ENCODE peak calls at places on chromosome 19, in ten cellular contexts. L, K, E, H, X, Y, S, B, I and O are unnamed samples. For H3K27me3, the result is how much of the 10 kb centered on the place peaks cover.

GRCh38 chr19:56837892-56838679 is 2.4 kb downstream of the PEG3 start:
- DNase-seq in L (no peak), K (no peak), E (no peak), H (no peak), X (peak), Y (peak), S (peak), B (peak), I (no peak), O (peak)

GRCh38 chr19:10503002-10503789 is at the start of gene KEAP1:
- DNase-seq in L (peak), K (peak), E (no peak), H (no peak), X (no peak), Y (peak), S (no peak), B (peak), I (no peak), O (peak)

GRCh38 chr19:33430674-33431277 is 57.3 kb downstream of the CEBPG start:
- DNase-seq in L (peak), K (peak), E (peak), H (no peak), X (peak), Y (peak), S (peak), B (peak), I (no peak), O (peak)

GRCh38 chr19:13804830-13805683 is 9.8 kb downstream of the ZSWIM4 start:
- DNase-seq in L (no peak), K (no peak), E (no peak), H (no peak), X (no peak), Y (peak), S (peak), B (no peak), I (no peak), O (peak)

GRCh38 chr19:8501547-8501946 is 893 bp downstream of the PRAM1 start:
- DNase-seq in L (no peak), K (no peak), E (no peak), H (no peak), X (no peak), Y (no peak), S (no peak), B (no peak), I (no peak), O (no peak)

GRCh38 chr19:49417090-49417489 is 6.2 kb downstream of the PTH2 start:
- DNase-seq in L (no peak), K (no peak), E (no peak), H (no peak), X (no peak), Y (no peak), S (no peak), B (no peak), I (no peak), O (no peak)

GRCh38 chr19:31338069-31338767 is 11.0 kb downstream of the TSHZ3 start:
- DNase-seq in L (no peak), K (no peak), E (peak), H (no peak), X (peak), Y (peak), S (peak), B (peak), I (no peak), O (peak)

GRCh38 chr19:22545751-22546150 is 88.4 kb upstream of the ZNF492 start:
- DNase-seq in L (no peak), K (no peak), E (no peak), H (no peak), X (peak), Y (no peak), S (no peak), B (peak), I (no peak), O (peak)

GRCh38 chr19:29535984-29536508 is 10.3 kb downstream of the VSTM2B start:
- DNase-seq in L (no peak), K (peak), E (no peak), H (no peak), X (no peak), Y (peak), S (no peak), B (no peak), I (no peak), O (no peak)

GRCh38 chr19:29535432-29535831 is 9.6 kb downstream of the VSTM2B start:
- DNase-seq in L (no peak), K (peak), E (no peak), H (no peak), X (no peak), Y (peak), S (no peak), B (no peak), I (no peak), O (no peak)

GRCh38 chr19:29532097-29532496 is 6.3 kb downstream of the VSTM2B start:
- DNase-seq in L (no peak), K (peak), E (no peak), H (no peak), X (no peak), Y (no peak), S (no peak), B (no peak), I (no peak), O (no peak)

GRCh38 chr19:29532956-29533355 is 7.2 kb downstream of the VSTM2B start:
- DNase-seq in L (no peak), K (peak), E (no peak), H (no peak), X (no peak), Y (peak), S (no peak), B (no peak), I (no peak), O (no peak)

DNA sequence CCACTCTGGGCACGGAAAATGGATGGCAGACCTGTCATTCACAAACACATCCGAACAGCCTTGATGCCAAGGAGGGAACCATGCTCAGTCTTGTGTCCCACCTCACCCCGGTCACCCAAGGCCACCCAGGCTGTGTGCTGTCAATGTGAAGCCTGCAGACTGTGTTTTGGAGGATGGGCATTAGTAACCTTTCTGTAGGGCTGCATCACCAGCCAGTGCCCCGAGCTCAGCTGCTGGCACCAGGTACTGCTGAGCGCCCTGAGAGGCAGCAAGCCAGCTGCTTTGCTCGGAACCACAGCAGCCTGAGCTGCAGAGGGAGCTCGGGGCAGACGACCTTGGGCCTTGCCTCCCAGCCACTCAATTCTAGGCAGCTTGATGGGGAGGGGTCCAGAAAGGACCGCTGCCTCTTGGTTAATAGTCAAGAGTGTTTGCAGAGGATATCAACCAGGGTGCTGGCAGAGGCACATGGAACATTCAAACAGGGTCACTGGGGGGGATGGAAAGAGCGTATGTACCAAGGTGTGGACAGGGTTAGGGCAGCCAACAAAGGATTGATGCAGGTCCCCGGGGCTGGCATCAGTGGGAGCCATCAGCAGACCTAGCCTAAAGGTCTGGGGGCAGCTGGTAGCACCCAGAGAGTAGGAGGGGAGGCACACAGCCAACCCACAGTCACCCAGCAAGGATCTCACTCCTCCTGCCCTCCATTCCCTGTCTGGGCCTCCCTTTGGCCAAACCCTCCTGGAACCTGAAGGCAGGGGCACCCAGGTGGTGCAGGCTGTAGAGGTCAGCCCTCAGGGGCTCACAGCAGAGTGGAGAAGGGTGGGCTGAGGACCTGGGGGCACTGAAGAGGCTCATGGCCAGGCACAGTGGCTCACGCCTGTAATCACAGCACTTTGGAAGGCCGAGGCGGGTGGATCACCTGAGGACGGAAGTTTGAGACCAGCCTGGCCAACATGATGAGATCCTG is 8.1 kb downstream of the VSTM2B start:
- DNase-seq in L (no peak), K (peak), E (no peak), H (no peak), X (no peak), Y (peak), S (no peak), B (no peak), I (no peak), O (no peak)
- TF ChIP-seq POLR2A in L (no peak), K (no peak), E (no peak), H (no peak), X (no peak), Y (no peak), S (no peak), B (no peak), I (no peak), O (no peak)

GRCh38 chr19:6983448-6983847 is 37.8 kb downstream of the MBD3L2B start:
- DNase-seq in L (no peak), K (no peak), E (no peak), H (no peak), X (no peak), Y (no peak), S (no peak), B (no peak), I (no peak), O (no peak)

GRCh38 chr19:6987850-6988249 is 33.4 kb downstream of the MBD3L2B start:
- DNase-seq in L (no peak), K (no peak), E (no peak), H (no peak), X (no peak), Y (no peak), S (no peak), B (no peak), I (no peak), O (no peak)

GRCh38 chr19:6988257-6988656 is 33.0 kb downstream of the MBD3L2B start:
- DNase-seq in L (no peak), K (no peak), E (no peak), H (no peak), X (no peak), Y (no peak), S (no peak), B (no peak), I (no peak), O (no peak)
- H3K27me3 ChIP-seq in L (under half), K (under half), E (under half), H (under half), X (under half), Y (under half), S (under half), B (under half), I (under half), O (under half)

GRCh38 chr19:36420961-36421748 is 2.7 kb upstream of the ZFP82 start:
- DNase-seq in L (peak), K (no peak), E (peak), H (no peak), X (no peak), Y (no peak), S (peak), B (no peak), I (no peak), O (no peak)

GRCh38 chr19:36423925-36424324 is 5.5 kb upstream of the ZFP82 start:
- DNase-seq in L (no peak), K (no peak), E (no peak), H (no peak), X (no peak), Y (no peak), S (no peak), B (no peak), I (no peak), O (no peak)

GRCh38 chr19:36421749-36422481 is 3.5 kb upstream of the ZFP82 start:
- DNase-seq in L (no peak), K (no peak), E (no peak), H (no peak), X (no peak), Y (no peak), S (no peak), B (no peak), I (no peak), O (no peak)

GRCh38 chr19:36417752-36418286 is 625 bp downstream of the ZFP82 start:
- DNase-seq in L (no peak), K (no peak), E (no peak), H (no peak), X (no peak), Y (no peak), S (peak), B (no peak), I (no peak), O (no peak)

GRCh38 chr19:36418287-36419001 is at the start of gene ZFP82:
- DNase-seq in L (peak), K (peak), E (peak), H (peak), X (peak), Y (peak), S (peak), B (peak), I (peak), O (peak)
- TF ChIP-seq POLR2A in L (peak), K (no peak), E (no peak), H (peak), X (no peak), Y (peak), S (no peak), B (no peak), I (peak), O (peak)

GRCh38 chr19:1796395-1797142 is 15.5 kb downstream of the ATP8B3 start:
- DNase-seq in L (no peak), K (no peak), E (no peak), H (no peak), X (no peak), Y (no peak), S (no peak), B (no peak), I (no peak), O (no peak)
- H3K27me3 ChIP-seq in L (under half), K (under half), E (under half), H (under half), X (under half), Y (under half), S (under half), B (under half), I (under half), O (under half)

GRCh38 chr19:55461974-55462628 is 659 bp upstream of the ISOC2 start:
- DNase-seq in L (peak), K (no peak), E (peak), H (no peak), X (no peak), Y (no peak), S (no peak), B (peak), I (no peak), O (no peak)

GRCh38 chr19:55462722-55463121 is 1.3 kb upstream of the ISOC2 start:
- DNase-seq in L (no peak), K (no peak), E (no peak), H (no peak), X (no peak), Y (no peak), S (peak), B (no peak), I (no peak), O (no peak)

GRCh38 chr19:55459950-55460657 is 1.3 kb downstream of the ISOC2 start:
- DNase-seq in L (peak), K (no peak), E (peak), H (no peak), X (no peak), Y (no peak), S (no peak), B (no peak), I (no peak), O (no peak)

GRCh38 chr19:55460670-55461258 is 678 bp downstream of the ISOC2 start:
- DNase-seq in L (peak), K (peak), E (peak), H (no peak), X (peak), Y (peak), S (peak), B (peak), I (no peak), O (peak)

GRCh38 chr19:55461259-55461973 is at the start of gene ISOC2:
- DNase-seq in L (peak), K (peak), E (peak), H (peak), X (peak), Y (peak), S (peak), B (peak), I (peak), O (peak)
- TF ChIP-seq POLR2A in L (no peak), K (no peak), E (peak), H (peak), X (no peak), Y (peak), S (no peak), B (peak), I (peak), O (peak)

GRCh38 chr19:46601318-46602224 is at the start of gene CALM3:
- DNase-seq in L (peak), K (no peak), E (no peak), H (no peak), X (no peak), Y (peak), S (no peak), B (peak), I (no peak), O (no peak)

GRCh38 chr19:46599716-46600392 is 1.3 kb upstream of the CALM3 start:
- DNase-seq in L (no peak), K (no peak), E (no peak), H (no peak), X (no peak), Y (peak), S (no peak), B (no peak), I (no peak), O (no peak)

GRCh38 chr19:46600393-46601317 is 475 bp upstream of the CALM3 start:
- DNase-seq in L (peak), K (peak), E (peak), H (peak), X (peak), Y (peak), S (peak), B (peak), I (peak), O (peak)

GRCh38 chr19:46596008-46596407 is 5.1 kb upstream of the CALM3 start:
- DNase-seq in L (no peak), K (no peak), E (no peak), H (no peak), X (no peak), Y (no peak), S (no peak), B (no peak), I (no peak), O (no peak)

DNA sequence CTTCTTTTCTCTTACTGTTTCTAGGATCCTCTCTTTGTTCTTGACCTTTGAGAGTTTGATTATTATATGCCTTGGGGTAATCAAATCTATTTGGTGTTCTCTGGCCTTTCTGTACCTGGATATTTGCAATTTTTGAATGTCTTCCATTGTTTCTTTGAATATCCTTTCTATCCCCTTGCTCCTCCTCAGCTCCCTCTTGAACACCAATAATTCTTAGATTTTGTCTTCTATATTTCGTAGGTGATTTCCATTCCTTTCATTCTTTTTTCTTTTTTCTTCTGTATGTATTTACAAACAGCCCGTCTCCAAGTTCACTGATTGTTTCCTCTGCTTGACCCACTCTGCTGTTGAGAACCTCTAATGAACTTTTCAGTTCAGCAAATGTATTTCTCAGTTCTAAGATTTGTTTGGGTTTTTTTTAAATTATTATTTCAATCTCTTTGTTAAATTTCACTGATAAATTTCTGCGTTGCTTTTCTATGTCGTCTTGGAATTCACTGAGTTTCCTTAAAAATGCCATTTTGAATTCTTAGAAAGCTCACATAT is 2.7 kb upstream of the CALM3 start:
- DNase-seq in L (no peak), K (no peak), E (no peak), H (no peak), X (no peak), Y (no peak), S (no peak), B (no peak), I (no peak), O (no peak)
- H3K27me3 ChIP-seq in L (under half), K (under half), E (under half), H (under half), X (under half), Y (under half), S (under half), B (under half), I (under half), O (under half)

GRCh38 chr19:45016388-45017314 is 15.4 kb downstream of the RELB start:
- DNase-seq in L (peak), K (peak), E (peak), H (no peak), X (peak), Y (peak), S (peak), B (peak), I (peak), O (peak)
- TF ChIP-seq POLR2A in L (no peak), K (no peak), E (no peak), H (no peak), X (no peak), Y (no peak), S (no peak), B (no peak), I (no peak), O (no peak)

GRCh38 chr19:2623743-2624142 is 78.8 kb downstream of the GNG7 start:
- DNase-seq in L (no peak), K (no peak), E (no peak), H (no peak), X (no peak), Y (no peak), S (no peak), B (no peak), I (no peak), O (no peak)
- H3K27me3 ChIP-seq in L (under half), K (under half), E (under half), H (under half), X (under half), Y (under half), S (under half), B (under half), I (under half), O (under half)

DNA sequence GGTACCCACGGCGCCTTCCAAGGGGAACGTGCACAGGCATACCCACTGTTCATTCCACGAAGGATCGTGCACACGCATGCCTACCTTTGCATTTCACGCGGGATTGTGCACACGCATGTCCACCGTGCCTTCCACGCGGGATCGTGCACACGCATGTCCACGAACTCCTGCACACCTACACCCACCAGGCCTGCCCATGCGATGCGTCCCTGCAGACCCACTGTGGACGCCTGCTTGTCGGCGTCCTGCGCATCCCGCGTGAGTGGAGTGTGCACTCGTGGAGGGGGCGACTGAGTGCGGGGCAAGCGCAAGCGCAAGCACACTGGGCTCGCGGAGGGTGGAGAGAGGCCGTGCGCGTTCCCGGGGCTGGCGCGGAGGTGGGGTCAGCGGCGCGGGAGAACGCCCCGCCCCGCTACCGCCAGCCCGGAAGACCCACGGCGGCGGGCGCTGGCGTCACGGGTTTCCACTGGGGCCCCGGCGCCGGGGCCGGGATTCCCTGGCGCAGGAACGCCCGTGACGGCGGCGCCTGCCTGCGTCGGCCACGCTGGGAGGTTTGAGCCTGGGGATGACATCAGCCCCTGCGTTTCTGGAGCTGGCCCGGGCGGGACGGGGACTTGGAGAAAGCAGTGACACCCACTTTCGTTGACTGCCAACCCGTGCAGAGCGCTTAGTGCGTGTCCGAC is 18.7 kb downstream of the GADD45B start:
- DNase-seq in L (peak), K (peak), E (peak), H (no peak), X (peak), Y (peak), S (peak), B (peak), I (no peak), O (peak)
- TF ChIP-seq POLR2A in L (no peak), K (no peak), E (peak), H (peak), X (no peak), Y (no peak), S (no peak), B (no peak), I (no peak), O (peak)